ENCODE peak calls at places on chromosomes 6 and 20, in seven cellular contexts. R is IMR-90, Y is GM12878, F is HCT116, G is ovary, O is uterus, D is breast epithelium. L is an unnamed sample.

GRCh38 chr6:84639396-84639795 is 125.0 kb downstream of the TBX18 start:
- DNase-seq in R (no peak), Y (no peak), F (no peak), G (no peak), O (no peak), D (no peak), L (no peak)

GRCh38 chr6:34544776-34545471 is 11.2 kb downstream of the SPDEF start:
- DNase-seq in R (no peak), Y (no peak), F (no peak), G (no peak), O (no peak), D (no peak), L (no peak)

GRCh38 chr6:52576054-52576391 is 837 bp downstream of the TRAM2 start:
- DNase-seq in R (no peak), Y (no peak), F (no peak), G (no peak), O (no peak), D (no peak), L (no peak)

GRCh38 chr6:100230976-100231316 is 233.8 kb downstream of the SIM1 start:
- DNase-seq in R (peak), Y (no peak), F (no peak), G (no peak), O (no peak), D (no peak), L (no peak)

GRCh38 chr6:119148102-119148824 is 69.8 kb upstream of the FAM184A start:
- DNase-seq in R (peak), Y (no peak), F (peak), G (peak), O (peak), D (no peak), L (no peak)

GRCh38 chr6:132962936-132963579 is 148.7 kb downstream of the RPS12 start:
- DNase-seq in R (peak), Y (no peak), F (peak), G (peak), O (peak), D (peak), L (peak)

GRCh38 chr6:140203611-140204553 is 829.4 kb upstream of the CITED2 start:
- DNase-seq in R (peak), Y (no peak), F (no peak), G (no peak), O (no peak), D (no peak), L (no peak)

GRCh38 chr6:74408844-74409243 is 712.8 kb downstream of the CD109 start:
- DNase-seq in R (peak), Y (no peak), F (no peak), G (no peak), O (no peak), D (no peak), L (no peak)

GRCh38 chr20:62923669-62924566 is 2.4 kb downstream of the DIDO1 start:
- DNase-seq in R (no peak), Y (no peak), F (no peak), G (no peak), O (no peak), D (no peak), L (no peak)

GRCh38 chr20:60784321-60784720 is 467.7 kb upstream of the CDH4 start:
- DNase-seq in R (no peak), Y (no peak), F (no peak), G (no peak), O (no peak), D (no peak), L (no peak)

GRCh38 chr6:45946352-45946751 is 69.3 kb downstream of the CLIC5 start:
- DNase-seq in R (peak), Y (no peak), F (no peak), G (peak), O (peak), D (no peak), L (no peak)

GRCh38 chr6:48985025-48985424 is 478.0 kb downstream of the MMUT start:
- DNase-seq in R (peak), Y (no peak), F (no peak), G (no peak), O (no peak), D (no peak), L (no peak)

GRCh38 chr20:11912013-11912663 is 5.6 kb upstream of the BTBD3 start:
- DNase-seq in R (no peak), Y (no peak), F (no peak), G (no peak), O (no peak), D (no peak), L (no peak)

GRCh38 chr6:47655719-47656595 is 42.4 kb upstream of the ADGRF4 start:
- DNase-seq in R (no peak), Y (no peak), F (peak), G (no peak), O (no peak), D (no peak), L (peak)

GRCh38 chr6:79546186-79546585 is 9.0 kb upstream of the LCA5 start:
- DNase-seq in R (peak), Y (no peak), F (no peak), G (no peak), O (peak), D (no peak), L (no peak)

GRCh38 chr6:42028234-42029061 is 21.9 kb upstream of the TAF8 start:
- DNase-seq in R (peak), Y (no peak), F (no peak), G (no peak), O (no peak), D (no peak), L (peak)

GRCh38 chr6:166625356-166625755 is 1.7 kb downstream of the RPS6KA2 start:
- DNase-seq in R (peak), Y (no peak), F (no peak), G (no peak), O (no peak), D (no peak), L (no peak)

GRCh38 chr6:166626177-166627038 is 643 bp downstream of the RPS6KA2 start:
- DNase-seq in R (peak), Y (no peak), F (no peak), G (peak), O (peak), D (peak), L (no peak)

GRCh38 chr6:166629628-166630027 is 2.6 kb upstream of the RPS6KA2 start:
- DNase-seq in R (peak), Y (no peak), F (no peak), G (no peak), O (no peak), D (no peak), L (no peak)

GRCh38 chr6:166627875-166628849 is 1.1 kb upstream of the RPS6KA2 start:
- DNase-seq in R (peak), Y (no peak), F (no peak), G (peak), O (peak), D (peak), L (peak)

GRCh38 chr6:166627039-166627874 is at the start of gene RPS6KA2:
- DNase-seq in R (peak), Y (peak), F (peak), G (peak), O (peak), D (peak), L (peak)
- TF ChIP-seq POLR2A in R (peak), Y (peak), F (peak), G (peak), O (peak), D (peak), L (peak)

DNA sequence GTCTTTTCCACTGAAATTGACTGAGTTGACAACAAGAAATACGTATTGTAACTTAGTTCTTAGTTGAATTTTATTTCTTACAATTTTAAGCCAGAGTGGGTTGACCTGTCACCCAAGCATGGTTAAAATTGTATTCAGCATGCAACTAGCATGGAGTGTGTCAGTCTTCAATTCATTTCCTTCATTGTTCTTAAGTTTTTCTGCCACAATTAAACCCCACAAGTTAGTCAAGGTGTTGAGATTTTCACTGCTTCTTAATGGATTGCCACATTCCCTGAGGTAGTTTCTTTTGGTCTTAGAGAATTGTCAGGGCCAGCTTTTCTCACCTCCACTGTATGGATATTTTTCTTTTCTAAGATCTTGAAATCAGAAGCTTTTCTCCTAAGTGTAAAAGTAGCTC is 2.1 kb downstream of the PTPN1 start:
- DNase-seq in R (no peak), Y (no peak), F (no peak), G (no peak), O (no peak), D (no peak), L (no peak)
- TF ChIP-seq POLR2A in R (no peak), Y (no peak), F (no peak), G (no peak), O (no peak), D (no peak), L (no peak)

GRCh38 chr6:39934060-39934757 is at the start of gene MOCS1:
- DNase-seq in R (peak), Y (no peak), F (peak), G (peak), O (peak), D (peak), L (peak)
- TF ChIP-seq POLR2A in R (no peak), Y (no peak), F (no peak), G (peak), O (peak), D (no peak), L (peak)

GRCh38 chr6:127118505-127119360 is at the start of gene RSPO3:
- DNase-seq in R (peak), Y (no peak), F (no peak), G (peak), O (peak), D (no peak), L (peak)
- TF ChIP-seq POLR2A in R (no peak), Y (no peak), F (no peak), G (no peak), O (no peak), D (no peak), L (no peak)

GRCh38 chr20:31718952-31719643 is 3.6 kb downstream of the BCL2L1 start:
- DNase-seq in R (no peak), Y (no peak), F (no peak), G (no peak), O (no peak), D (no peak), L (no peak)
- TF ChIP-seq POLR2A in R (no peak), Y (no peak), F (no peak), G (no peak), O (no peak), D (peak), L (no peak)

GRCh38 chr20:409697-410559 is 1.8 kb downstream of the RBCK1 start:
- DNase-seq in R (no peak), Y (no peak), F (no peak), G (no peak), O (no peak), D (no peak), L (no peak)
- TF ChIP-seq POLR2A in R (no peak), Y (peak), F (no peak), G (no peak), O (no peak), D (no peak), L (no peak)

L was measured in H54.